ENCODE peak calls at places on chromosomes 13 and 19, in four cellular contexts. One of them, this sample, is unnamed.

GRCh38 chr13:46489586-46490023 is 63.4 kb upstream of the LRCH1 start:
- DNase-seq in GM12891: no peak
- DNase-seq in HL-60: no peak
- DNase-seq in K562: no peak
- DNase-seq in this sample: no peak

GRCh38 chr13:106700007-106700950 is 132.3 kb upstream of the ARGLU1 start:
- DNase-seq in HL-60: no peak
- DNase-seq in K562: no peak
- DNase-seq in GM12891: no peak
- DNase-seq in this sample: no peak

GRCh38 chr19:1027020-1027952 is 878 bp downstream of the CNN2 start:
- DNase-seq in HL-60: no peak
- DNase-seq in GM12891: no peak
- DNase-seq in K562: no peak
- DNase-seq in this sample: no peak

GRCh38 chr13:26378116-26378515 is 124.2 kb downstream of the CDK8 start:
- DNase-seq in HL-60: no peak
- DNase-seq in GM12891: no peak
- DNase-seq in K562: no peak
- DNase-seq in this sample: no peak

GRCh38 chr13:106471957-106472543 is 63.4 kb downstream of the EFNB2 start:
- DNase-seq in HL-60: no peak
- DNase-seq in K562: peak
- DNase-seq in GM12891: no peak
- DNase-seq in this sample: no peak

GRCh38 chr19:20858861-20859260 is 64.2 kb upstream of the ZNF85 start:
- DNase-seq in GM12891: no peak
- DNase-seq in HL-60: no peak
- DNase-seq in K562: no peak
- DNase-seq in this sample: no peak

GRCh38 chr13:29849071-29849541 is 1.3 kb downstream of the UBL3 start:
- DNase-seq in GM12891: no peak
- DNase-seq in K562: no peak
- DNase-seq in HL-60: peak
- DNase-seq in this sample: no peak

GRCh38 chr19:42175952-42176648 is 41.4 kb downstream of the DEDD2 start:
- DNase-seq in K562: no peak
- DNase-seq in HL-60: no peak
- DNase-seq in GM12891: no peak
- DNase-seq in this sample: no peak

GRCh38 chr19:15225797-15226196 is 6.5 kb downstream of the EPHX3 start:
- DNase-seq in HL-60: no peak
- DNase-seq in K562: no peak
- DNase-seq in GM12891: no peak
- DNase-seq in this sample: no peak

GRCh38 chr13:80141114-80141849 is 199.6 kb downstream of the SPRY2 start:
- DNase-seq in GM12891: no peak
- DNase-seq in HL-60: no peak
- DNase-seq in K562: no peak
- DNase-seq in this sample: no peak

GRCh38 chr13:94992277-94992989 is 280.1 kb upstream of the SOX21 start:
- DNase-seq in GM12891: no peak
- DNase-seq in K562: no peak
- DNase-seq in HL-60: no peak
- DNase-seq in this sample: no peak
- TF ChIP-seq SPI1 in GM12891: no peak
- TF ChIP-seq SPI1 in K562: no peak
- TF ChIP-seq SPI1 in HL-60: no peak
- TF ChIP-seq SPI1 in this sample: no peak

DNA sequence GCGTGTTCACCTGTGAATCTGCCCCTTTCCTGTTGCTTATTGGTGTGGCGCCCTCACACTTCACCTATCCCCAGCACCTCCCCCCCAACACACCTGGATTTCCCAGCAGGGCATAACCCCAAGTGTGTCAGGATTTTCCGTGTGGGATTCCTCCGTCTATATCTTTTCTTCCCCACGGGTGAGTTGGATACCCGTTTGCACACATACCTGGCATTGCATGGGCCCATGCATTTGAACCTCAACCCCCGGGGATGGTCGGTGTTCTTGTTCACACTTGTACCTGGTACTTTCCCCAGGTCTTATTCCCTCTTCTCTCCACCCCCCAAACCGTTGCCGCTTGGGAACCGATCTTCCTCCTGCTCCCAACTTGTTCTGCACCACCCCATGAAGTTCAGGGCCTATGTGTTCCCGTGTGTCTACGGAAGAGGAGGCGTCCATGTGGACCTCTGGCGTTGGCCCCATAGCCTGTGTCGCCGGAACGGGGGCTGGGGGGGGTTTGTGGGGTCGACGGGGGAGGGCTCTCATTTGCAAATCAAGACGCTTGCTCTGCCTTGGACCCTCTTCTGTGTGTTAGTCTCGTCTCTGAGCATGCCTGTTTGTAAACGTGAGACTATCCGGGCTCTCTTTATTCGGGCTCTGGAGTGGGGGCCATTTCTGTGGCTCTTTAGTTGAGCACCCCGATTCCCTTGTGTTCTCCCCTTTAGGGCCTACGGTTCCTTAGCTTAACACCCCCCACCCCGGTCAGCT is 1.7 kb downstream of the PRR12 start:
- DNase-seq in K562: peak
- DNase-seq in GM12891: no peak
- DNase-seq in HL-60: peak
- DNase-seq in this sample: no peak
- TF ChIP-seq SPI1 in K562: no peak
- TF ChIP-seq SPI1 in GM12891: no peak
- TF ChIP-seq SPI1 in HL-60: no peak
- TF ChIP-seq SPI1 in this sample: no peak

GRCh38 chr19:33022472-33023116 is 42.1 kb downstream of the RHPN2 start:
- DNase-seq in HL-60: no peak
- DNase-seq in GM12891: no peak
- DNase-seq in K562: no peak
- DNase-seq in this sample: no peak

GRCh38 chr19:33029746-33030303 is 34.9 kb downstream of the RHPN2 start:
- DNase-seq in HL-60: no peak
- DNase-seq in K562: no peak
- DNase-seq in GM12891: no peak
- DNase-seq in this sample: no peak

DNA sequence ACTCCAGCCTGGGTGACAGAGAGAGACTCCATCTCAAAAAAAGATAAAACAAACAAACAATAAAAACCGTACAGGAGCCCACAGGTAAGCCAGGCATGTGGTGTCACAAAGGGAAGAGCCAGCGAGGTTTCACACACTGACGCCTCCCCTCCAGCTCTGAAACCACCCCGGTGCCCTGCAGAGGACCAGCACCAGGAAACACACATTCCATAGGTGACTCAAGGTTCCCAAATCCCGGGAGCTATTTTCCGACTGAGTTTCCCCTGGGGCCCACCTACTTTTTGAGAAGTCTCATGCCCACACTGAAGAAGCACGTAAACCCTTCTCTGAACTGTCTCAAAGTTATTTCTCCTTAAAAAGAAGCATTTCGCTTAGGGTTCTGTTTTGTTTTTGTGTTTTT is 40.3 kb downstream of the RHPN2 start:
- DNase-seq in K562: no peak
- DNase-seq in GM12891: no peak
- DNase-seq in HL-60: no peak
- DNase-seq in this sample: no peak
- TF ChIP-seq SPI1 in K562: no peak
- TF ChIP-seq SPI1 in GM12891: no peak
- TF ChIP-seq SPI1 in HL-60: no peak
- TF ChIP-seq SPI1 in this sample: no peak

GRCh38 chr13:93226623-93227279 is at the start of gene GPC6:
- DNase-seq in K562: peak
- DNase-seq in HL-60: no peak
- DNase-seq in GM12891: no peak
- DNase-seq in this sample: no peak
- TF ChIP-seq SPI1 in K562: no peak
- TF ChIP-seq SPI1 in HL-60: no peak
- TF ChIP-seq SPI1 in GM12891: no peak
- TF ChIP-seq SPI1 in this sample: no peak

DNA sequence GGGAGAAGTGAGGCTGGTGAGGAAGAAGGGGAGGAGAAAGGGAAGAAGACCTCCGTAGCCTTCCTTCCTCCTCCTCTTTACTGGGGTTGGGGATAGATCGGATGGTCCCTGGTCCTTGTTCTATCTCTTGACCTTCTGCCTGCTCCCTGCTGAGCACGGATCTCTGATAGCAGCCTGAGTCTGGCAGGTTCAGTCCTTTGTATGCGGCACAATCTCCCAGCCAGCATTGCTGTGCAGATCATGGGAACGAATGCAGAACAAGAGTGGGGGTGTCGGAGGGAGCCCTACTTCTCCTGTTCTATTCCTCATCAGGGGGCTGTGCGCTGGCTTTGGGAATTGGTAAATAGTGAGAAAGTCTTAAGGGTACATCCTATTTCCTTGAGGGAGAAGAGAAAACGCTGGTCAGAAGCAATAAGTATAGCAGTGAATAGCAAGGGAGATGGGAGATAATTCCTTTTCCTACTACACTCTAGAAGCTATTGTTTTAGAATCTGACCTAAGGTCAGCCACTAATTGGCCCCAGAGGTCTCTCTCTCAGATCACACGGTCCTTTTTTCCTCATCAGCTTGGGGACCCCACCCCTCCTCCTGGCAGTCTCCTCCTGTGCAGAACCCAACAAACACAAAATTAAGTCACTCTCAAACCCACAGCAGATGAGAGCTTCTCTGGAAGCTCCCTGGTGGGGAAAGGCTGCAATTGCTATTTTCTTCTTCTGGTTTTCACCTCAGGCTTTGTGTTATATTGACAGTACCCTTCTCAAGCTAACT is 41.0 kb downstream of the KL start:
- DNase-seq in GM12891: peak
- DNase-seq in K562: peak
- DNase-seq in HL-60: no peak
- DNase-seq in this sample: no peak
- TF ChIP-seq SPI1 in GM12891: no peak
- TF ChIP-seq SPI1 in K562: no peak
- TF ChIP-seq SPI1 in HL-60: no peak
- TF ChIP-seq SPI1 in this sample: no peak

DNA sequence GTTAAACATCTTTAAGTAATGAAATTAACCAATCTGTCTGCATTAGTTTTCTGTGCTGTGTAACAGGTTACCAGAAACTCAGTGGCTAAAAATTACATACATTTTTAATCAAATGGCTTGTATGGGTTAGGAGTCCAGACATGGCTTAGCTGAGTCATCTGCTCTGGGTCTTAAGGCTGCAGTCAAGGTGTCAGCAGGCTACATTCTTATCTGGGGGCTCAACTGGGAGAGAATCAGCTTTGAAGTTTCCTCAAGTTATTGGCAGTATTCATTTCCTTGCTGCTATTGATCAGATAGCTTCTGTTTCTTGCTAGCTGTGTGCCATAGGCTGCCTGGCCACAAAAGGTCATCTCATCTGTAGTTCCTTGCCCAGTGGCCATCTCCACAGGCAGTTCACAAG is 1163.0 kb downstream of the DIAPH3 start:
- DNase-seq in K562: no peak
- DNase-seq in HL-60: no peak
- DNase-seq in GM12891: no peak
- DNase-seq in this sample: no peak
- TF ChIP-seq SPI1 in K562: no peak
- TF ChIP-seq SPI1 in HL-60: no peak
- TF ChIP-seq SPI1 in GM12891: no peak
- TF ChIP-seq SPI1 in this sample: no peak

This sample was measured in GM12878.